ENCODE peak calls at places on chromosome 13, in seven cellular contexts. P is upper lobe of left lung; T is right cardiac atrium; K is heart left ventricle; W is HCT116; M is CD8-positive, alpha-beta T cell; R is left lung. A is an unnamed sample.
A peak's percentile ranks its signal among the peaks of the same experiment; 100 is the strongest.

GRCh38 chr13:47268270-47268669 is 371.4 kb upstream of the HTR2A start:
- ATAC-seq in P (no peak), T (no peak), K (no peak), W (no peak), M (no peak), R (no peak), A (no peak)

GRCh38 chr13:94703271-94703670 is 9.1 kb downstream of the SOX21 start:
- ATAC-seq in P (no peak), T (no peak), K (no peak), W (no peak), M (no peak), R (no peak), A (no peak)

GRCh38 chr13:48291730-48292129 is 11.8 kb upstream of the RB1 start:
- ATAC-seq in P (peak; percentile 10), T (peak; percentile 49), K (no peak), W (no peak), M (no peak), R (no peak), A (no peak)

GRCh38 chr13:30831515-30831914 is 74.6 kb upstream of the MEDAG start:
- ATAC-seq in P (no peak), T (no peak), K (no peak), W (no peak), M (no peak), R (no peak), A (no peak)

GRCh38 chr13:100722517-100722916 is 47.9 kb upstream of the TMTC4 start:
- ATAC-seq in P (peak; percentile 38), T (no peak), K (no peak), W (peak; percentile 67), M (no peak), R (no peak), A (no peak)

GRCh38 chr13:112700291-112701060 is 10.6 kb downstream of the ATP11A start:
- ATAC-seq in P (no peak), T (peak; percentile 6), K (peak; percentile 19), W (no peak), M (no peak), R (peak; percentile 1), A (no peak)

GRCh38 chr13:99516153-99516929 is 15.1 kb downstream of the TM9SF2 start:
- ATAC-seq in P (peak; percentile 32), T (peak; percentile 61), K (no peak), W (no peak), M (no peak), R (peak; percentile 95), A (no peak)

GRCh38 chr13:98525852-98526512 is 50.9 kb downstream of the STK24 start:
- ATAC-seq in P (no peak), T (no peak), K (no peak), W (no peak), M (no peak), R (no peak), A (no peak)

GRCh38 chr13:20924758-20925394 is 22.3 kb upstream of the XPO4 start:
- ATAC-seq in P (peak; percentile 73), T (no peak), K (peak; percentile 53), W (peak; percentile 81), M (peak; percentile 44), R (peak; percentile 89), A (no peak)

GRCh38 chr13:19998960-19999359 is 40.4 kb downstream of the ZMYM2 start:
- ATAC-seq in P (no peak), T (no peak), K (no peak), W (no peak), M (no peak), R (no peak), A (no peak)

GRCh38 chr13:44884076-44884729 is 105.1 kb downstream of the NUFIP1 start:
- ATAC-seq in P (no peak), T (no peak), K (peak; percentile 46), W (no peak), M (no peak), R (no peak), A (no peak)

GRCh38 chr13:99033814-99034213 is 56.0 kb upstream of the DOCK9 start:
- ATAC-seq in P (peak; percentile 72), T (peak; percentile 79), K (peak; percentile 63), W (peak; percentile 71), M (peak; percentile 62), R (peak; percentile 86), A (peak; percentile 68)

GRCh38 chr13:20848944-20849343 is 53.6 kb downstream of the XPO4 start:
- ATAC-seq in P (no peak), T (peak; percentile 54), K (peak; percentile 88), W (no peak), M (no peak), R (no peak), A (no peak)

GRCh38 chr13:31122544-31123260 is 39.0 kb downstream of the HSPH1 start:
- ATAC-seq in P (no peak), T (no peak), K (no peak), W (no peak), M (no peak), R (no peak), A (no peak)

GRCh38 chr13:36673352-36673751 is 468 bp upstream of the SERTM1 start:
- ATAC-seq in P (no peak), T (no peak), K (no peak), W (no peak), M (no peak), R (no peak), A (no peak)
- H3K27me3 ChIP-seq in P (no peaks in the 10 kb centered on the region), T (no peaks in the 10 kb centered on the region), K (peaks cover 46% of the 10 kb centered on the region), W (peaks cover 5% of the 10 kb centered on the region), M (peaks cover 3% of the 10 kb centered on the region), R (peaks cover 35% of the 10 kb centered on the region), A (peaks cover 46% of the 10 kb centered on the region)

DNA sequence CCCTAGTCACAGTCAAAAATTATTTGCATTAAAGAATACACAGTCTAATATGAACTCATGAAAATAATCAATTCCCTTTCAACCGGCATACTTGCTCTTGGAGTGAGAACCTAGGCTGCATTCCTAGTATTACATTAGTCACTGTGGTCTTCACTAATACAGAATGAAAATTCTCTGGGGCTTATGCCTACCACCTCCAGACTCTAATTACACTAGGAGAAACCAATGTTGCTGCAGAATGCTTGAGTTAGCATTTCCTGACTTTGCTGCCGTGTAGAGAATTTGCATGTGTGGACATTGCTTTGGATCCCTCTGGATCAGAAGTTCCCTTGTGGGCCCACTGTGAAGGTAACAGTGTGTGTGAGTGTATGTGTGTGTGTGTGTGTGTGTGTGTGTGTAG is 87.8 kb downstream of the CCNA1 start:
- ATAC-seq in P (no peak), T (no peak), K (no peak), W (no peak), M (no peak), R (no peak), A (no peak)
- H3K4me1 ChIP-seq in P (no peaks in the 10 kb centered on the region), T (no peaks in the 10 kb centered on the region), K (no peaks in the 10 kb centered on the region), W (no peaks in the 10 kb centered on the region), M (no peaks in the 10 kb centered on the region), R (no peaks in the 10 kb centered on the region), A (no peaks in the 10 kb centered on the region)

GRCh38 chr13:84418041-84418440 is 535.8 kb upstream of the SLITRK1 start:
- ATAC-seq in P (no peak), T (no peak), K (no peak), W (no peak), M (no peak), R (no peak), A (no peak)
- H3K27me3 ChIP-seq in P (no peaks in the 10 kb centered on the region), T (no peaks in the 10 kb centered on the region), K (no peaks in the 10 kb centered on the region), W (no peaks in the 10 kb centered on the region), M (no peaks in the 10 kb centered on the region), R (no peaks in the 10 kb centered on the region), A (no peaks in the 10 kb centered on the region)

GRCh38 chr13:75407998-75408397 is 74.0 kb downstream of the TBC1D4 start:
- ATAC-seq in P (no peak), T (no peak), K (no peak), W (no peak), M (no peak), R (no peak), A (no peak)
- H3K4me1 ChIP-seq in P (peaks cover 6% of the 10 kb centered on the region), T (peaks cover 9% of the 10 kb centered on the region), K (peaks cover 38% of the 10 kb centered on the region), W (no peaks in the 10 kb centered on the region), M (no peaks in the 10 kb centered on the region), R (no peaks in the 10 kb centered on the region), A (no peaks in the 10 kb centered on the region)

GRCh38 chr13:27968316-27969072 is 621 bp downstream of the CDX2 start:
- ATAC-seq in P (peak; percentile 6), T (no peak), K (no peak), W (peak; percentile 64), M (no peak), R (no peak), A (no peak)

GRCh38 chr13:27970382-27971235 is 1.5 kb upstream of the CDX2 start:
- ATAC-seq in P (no peak), T (no peak), K (no peak), W (no peak), M (no peak), R (no peak), A (no peak)

GRCh38 chr13:27967736-27968315 is 1.3 kb downstream of the CDX2 start:
- ATAC-seq in P (no peak), T (no peak), K (no peak), W (peak; percentile 41), M (no peak), R (no peak), A (no peak)

GRCh38 chr13:27969866-27970229 is 733 bp upstream of the CDX2 start:
- ATAC-seq in P (no peak), T (no peak), K (no peak), W (no peak), M (no peak), R (no peak), A (no peak)

DNA sequence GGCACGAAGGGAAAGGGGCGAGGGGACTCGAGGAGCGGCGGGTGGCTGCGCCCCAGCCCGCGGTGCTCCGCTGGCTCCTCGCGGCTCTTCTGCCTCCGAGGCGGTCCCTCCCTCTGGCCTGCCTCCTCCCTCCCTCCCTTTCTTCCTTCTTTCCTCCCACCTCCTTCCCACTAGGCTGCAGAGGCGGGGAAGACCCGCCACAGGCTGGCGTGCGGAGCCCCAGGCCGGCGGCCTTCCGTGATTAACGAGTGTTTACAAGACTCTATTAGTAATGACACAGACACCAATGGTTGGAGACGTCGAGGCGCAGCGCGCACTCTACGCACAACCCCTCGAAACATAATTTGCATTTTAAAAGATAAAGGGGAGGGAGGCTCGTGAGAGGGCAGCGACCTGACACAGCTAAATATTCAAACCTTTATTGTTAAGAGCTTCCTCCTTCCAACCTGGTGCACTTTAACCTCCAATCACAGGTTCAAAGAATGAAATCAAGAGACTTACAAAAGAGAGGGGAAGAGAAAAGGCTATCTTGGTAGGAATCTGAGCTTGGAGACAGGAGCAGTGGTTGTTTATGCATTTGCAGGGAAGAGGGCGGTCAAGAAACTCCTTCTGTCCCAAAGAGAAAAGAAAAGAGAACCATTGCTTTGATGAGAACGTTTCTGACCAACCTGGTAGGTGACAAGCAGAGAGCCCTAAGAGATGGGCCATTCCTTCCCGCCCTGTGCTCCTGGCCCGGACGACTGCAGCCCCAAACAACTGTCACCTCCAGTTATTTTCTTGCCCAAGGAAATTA is at the start of gene CDX2:
- ATAC-seq in P (no peak), T (no peak), K (no peak), W (peak; percentile 84), M (no peak), R (no peak), A (no peak)
- H3K27me3 ChIP-seq in P (peaks cover 20% of the 10 kb centered on the region), T (no peaks in the 10 kb centered on the region), K (peaks cover 100% of the 10 kb centered on the region), W (no peaks in the 10 kb centered on the region), M (peaks cover 40% of the 10 kb centered on the region), R (peaks cover 96% of the 10 kb centered on the region), A (peaks cover 100% of the 10 kb centered on the region)

DNA sequence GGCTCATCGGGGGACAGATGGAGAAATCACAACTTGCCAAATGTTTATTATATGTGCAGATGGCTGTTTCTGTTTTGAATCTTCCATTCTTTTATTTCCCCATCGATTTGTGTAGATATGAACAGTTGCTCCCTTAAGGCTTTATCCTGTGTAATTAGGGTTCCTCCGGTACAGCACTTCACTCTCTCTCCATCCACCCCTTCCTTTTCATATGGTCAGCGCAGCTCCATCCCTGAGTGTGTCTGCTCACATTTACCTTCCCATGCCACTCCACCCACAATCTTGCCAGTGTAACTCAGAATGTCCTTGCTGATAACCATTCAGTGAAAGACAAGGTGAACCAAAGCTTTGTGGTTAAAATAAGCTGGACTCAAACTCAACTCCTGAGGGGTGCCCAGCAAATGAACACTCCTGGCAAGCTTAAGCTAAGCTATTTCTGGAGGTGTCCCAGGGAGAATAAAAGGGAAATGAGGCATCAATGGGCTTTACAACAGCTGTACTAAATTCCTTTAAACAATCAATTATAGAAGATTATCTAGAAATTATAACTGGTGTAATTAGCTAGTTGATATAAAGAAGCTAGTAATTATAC is 51.3 kb downstream of the TBC1D4 start:
- ATAC-seq in P (no peak), T (peak; percentile 53), K (peak; percentile 78), W (no peak), M (no peak), R (no peak), A (no peak)
- H3K4me1 ChIP-seq in P (no peaks in the 10 kb centered on the region), T (peaks cover 5% of the 10 kb centered on the region), K (peaks cover 34% of the 10 kb centered on the region), W (no peaks in the 10 kb centered on the region), M (no peaks in the 10 kb centered on the region), R (no peaks in the 10 kb centered on the region), A (peaks cover 13% of the 10 kb centered on the region)

A was measured in gastroesophageal sphincter.